ENCODE peak calls at places on chromosomes 11 and 22, in ten cellular contexts. One of them, this sample, is unnamed.

GRCh38 chr11:87081358-87081757 is 43.6 kb downstream of the TMEM135 start:
- DNase-seq in activated T-cell treated with anti-CD3 and anti-CD28 coated beads, Interleukin-2, amount 50 U/mL, for 48 hours: no peak
- DNase-seq in stimulated activated CD8-positive, alpha-beta memory T cell treated with anti-CD3 and anti-CD28 coated beads, Interleukin-7, amount 100 ng/mL, for 48 hours: no peak
- DNase-seq in M059J: no peak
- DNase-seq in thoracic aorta: no peak
- DNase-seq in mucosa of descending colon: no peak
- DNase-seq in body of pancreas: no peak
- DNase-seq in stimulated activated effector memory CD8-positive, alpha-beta T cell treated with anti-CD3 and anti-CD28 coated beads, Interleukin-12 subunit alpha, Interleukin-12 subunit beta, amount 100 ng/mL, for 72 hours: no peak
- DNase-seq in H54: no peak
- DNase-seq in stimulated activated CD4-positive, alpha-beta T cell treated with anti-CD3 and anti-CD28 coated beads, Interleukin-15, amount 100 ng/mL, for 48 hours: no peak
- DNase-seq in this sample: no peak

GRCh38 chr11:102727890-102728289 is 3.1 kb upstream of the MMP8 start:
- DNase-seq in activated T-cell treated with anti-CD3 and anti-CD28 coated beads, Interleukin-2, amount 50 U/mL, for 48 hours: no peak
- DNase-seq in stimulated activated CD8-positive, alpha-beta memory T cell treated with anti-CD3 and anti-CD28 coated beads, Interleukin-7, amount 100 ng/mL, for 48 hours: no peak
- DNase-seq in M059J: no peak
- DNase-seq in thoracic aorta: no peak
- DNase-seq in mucosa of descending colon: no peak
- DNase-seq in body of pancreas: no peak
- DNase-seq in stimulated activated effector memory CD8-positive, alpha-beta T cell treated with anti-CD3 and anti-CD28 coated beads, Interleukin-12 subunit alpha, Interleukin-12 subunit beta, amount 100 ng/mL, for 72 hours: no peak
- DNase-seq in H54: no peak
- DNase-seq in stimulated activated CD4-positive, alpha-beta T cell treated with anti-CD3 and anti-CD28 coated beads, Interleukin-15, amount 100 ng/mL, for 48 hours: no peak
- DNase-seq in this sample: no peak

GRCh38 chr11:76030286-76030685 is 176.0 kb downstream of the WNT11 start:
- DNase-seq in activated T-cell treated with anti-CD3 and anti-CD28 coated beads, Interleukin-2, amount 50 U/mL, for 48 hours: no peak
- DNase-seq in stimulated activated CD8-positive, alpha-beta memory T cell treated with anti-CD3 and anti-CD28 coated beads, Interleukin-7, amount 100 ng/mL, for 48 hours: no peak
- DNase-seq in M059J: peak
- DNase-seq in thoracic aorta: no peak
- DNase-seq in mucosa of descending colon: no peak
- DNase-seq in body of pancreas: no peak
- DNase-seq in stimulated activated effector memory CD8-positive, alpha-beta T cell treated with anti-CD3 and anti-CD28 coated beads, Interleukin-12 subunit alpha, Interleukin-12 subunit beta, amount 100 ng/mL, for 72 hours: no peak
- DNase-seq in H54: no peak
- DNase-seq in stimulated activated CD4-positive, alpha-beta T cell treated with anti-CD3 and anti-CD28 coated beads, Interleukin-15, amount 100 ng/mL, for 48 hours: no peak
- DNase-seq in this sample: no peak

GRCh38 chr11:58504232-58504631 is 3.7 kb downstream of the OR5B21 start:
- DNase-seq in activated T-cell treated with anti-CD3 and anti-CD28 coated beads, Interleukin-2, amount 50 U/mL, for 48 hours: no peak
- DNase-seq in stimulated activated CD8-positive, alpha-beta memory T cell treated with anti-CD3 and anti-CD28 coated beads, Interleukin-7, amount 100 ng/mL, for 48 hours: no peak
- DNase-seq in M059J: no peak
- DNase-seq in thoracic aorta: no peak
- DNase-seq in mucosa of descending colon: no peak
- DNase-seq in body of pancreas: no peak
- DNase-seq in stimulated activated effector memory CD8-positive, alpha-beta T cell treated with anti-CD3 and anti-CD28 coated beads, Interleukin-12 subunit alpha, Interleukin-12 subunit beta, amount 100 ng/mL, for 72 hours: no peak
- DNase-seq in H54: no peak
- DNase-seq in stimulated activated CD4-positive, alpha-beta T cell treated with anti-CD3 and anti-CD28 coated beads, Interleukin-15, amount 100 ng/mL, for 48 hours: no peak
- DNase-seq in this sample: no peak

GRCh38 chr11:57339305-57339704 is 1.2 kb downstream of the P2RX3 start:
- DNase-seq in activated T-cell treated with anti-CD3 and anti-CD28 coated beads, Interleukin-2, amount 50 U/mL, for 48 hours: no peak
- DNase-seq in stimulated activated CD8-positive, alpha-beta memory T cell treated with anti-CD3 and anti-CD28 coated beads, Interleukin-7, amount 100 ng/mL, for 48 hours: no peak
- DNase-seq in M059J: no peak
- DNase-seq in thoracic aorta: no peak
- DNase-seq in mucosa of descending colon: no peak
- DNase-seq in body of pancreas: no peak
- DNase-seq in stimulated activated effector memory CD8-positive, alpha-beta T cell treated with anti-CD3 and anti-CD28 coated beads, Interleukin-12 subunit alpha, Interleukin-12 subunit beta, amount 100 ng/mL, for 72 hours: no peak
- DNase-seq in H54: no peak
- DNase-seq in stimulated activated CD4-positive, alpha-beta T cell treated with anti-CD3 and anti-CD28 coated beads, Interleukin-15, amount 100 ng/mL, for 48 hours: no peak
- DNase-seq in this sample: no peak

GRCh38 chr22:16776088-16776487 is 49.1 kb downstream of the XKR3 start:
- DNase-seq in activated T-cell treated with anti-CD3 and anti-CD28 coated beads, Interleukin-2, amount 50 U/mL, for 48 hours: no peak
- DNase-seq in stimulated activated CD8-positive, alpha-beta memory T cell treated with anti-CD3 and anti-CD28 coated beads, Interleukin-7, amount 100 ng/mL, for 48 hours: no peak
- DNase-seq in M059J: no peak
- DNase-seq in thoracic aorta: no peak
- DNase-seq in mucosa of descending colon: no peak
- DNase-seq in body of pancreas: no peak
- DNase-seq in stimulated activated effector memory CD8-positive, alpha-beta T cell treated with anti-CD3 and anti-CD28 coated beads, Interleukin-12 subunit alpha, Interleukin-12 subunit beta, amount 100 ng/mL, for 72 hours: no peak
- DNase-seq in H54: no peak
- DNase-seq in stimulated activated CD4-positive, alpha-beta T cell treated with anti-CD3 and anti-CD28 coated beads, Interleukin-15, amount 100 ng/mL, for 48 hours: no peak
- DNase-seq in this sample: no peak

GRCh38 chr11:5618807-5619206 is 6.0 kb upstream of the TRIM34 start:
- DNase-seq in activated T-cell treated with anti-CD3 and anti-CD28 coated beads, Interleukin-2, amount 50 U/mL, for 48 hours: no peak
- DNase-seq in stimulated activated CD8-positive, alpha-beta memory T cell treated with anti-CD3 and anti-CD28 coated beads, Interleukin-7, amount 100 ng/mL, for 48 hours: no peak
- DNase-seq in M059J: peak
- DNase-seq in thoracic aorta: no peak
- DNase-seq in mucosa of descending colon: no peak
- DNase-seq in body of pancreas: no peak
- DNase-seq in stimulated activated effector memory CD8-positive, alpha-beta T cell treated with anti-CD3 and anti-CD28 coated beads, Interleukin-12 subunit alpha, Interleukin-12 subunit beta, amount 100 ng/mL, for 72 hours: no peak
- DNase-seq in H54: peak
- DNase-seq in stimulated activated CD4-positive, alpha-beta T cell treated with anti-CD3 and anti-CD28 coated beads, Interleukin-15, amount 100 ng/mL, for 48 hours: no peak
- DNase-seq in this sample: no peak

GRCh38 chr11:18769802-18770456 is 21.7 kb downstream of the PTPN5 start:
- DNase-seq in activated T-cell treated with anti-CD3 and anti-CD28 coated beads, Interleukin-2, amount 50 U/mL, for 48 hours: no peak
- DNase-seq in stimulated activated CD8-positive, alpha-beta memory T cell treated with anti-CD3 and anti-CD28 coated beads, Interleukin-7, amount 100 ng/mL, for 48 hours: no peak
- DNase-seq in M059J: no peak
- DNase-seq in thoracic aorta: no peak
- DNase-seq in mucosa of descending colon: peak
- DNase-seq in body of pancreas: no peak
- DNase-seq in stimulated activated effector memory CD8-positive, alpha-beta T cell treated with anti-CD3 and anti-CD28 coated beads, Interleukin-12 subunit alpha, Interleukin-12 subunit beta, amount 100 ng/mL, for 72 hours: no peak
- DNase-seq in H54: no peak
- DNase-seq in stimulated activated CD4-positive, alpha-beta T cell treated with anti-CD3 and anti-CD28 coated beads, Interleukin-15, amount 100 ng/mL, for 48 hours: no peak
- DNase-seq in this sample: no peak

GRCh38 chr11:117828641-117829368 is 4.3 kb upstream of the FXYD2 start:
- DNase-seq in activated T-cell treated with anti-CD3 and anti-CD28 coated beads, Interleukin-2, amount 50 U/mL, for 48 hours: peak
- DNase-seq in stimulated activated CD8-positive, alpha-beta memory T cell treated with anti-CD3 and anti-CD28 coated beads, Interleukin-7, amount 100 ng/mL, for 48 hours: peak
- DNase-seq in M059J: peak
- DNase-seq in thoracic aorta: peak
- DNase-seq in mucosa of descending colon: peak
- DNase-seq in body of pancreas: peak
- DNase-seq in stimulated activated effector memory CD8-positive, alpha-beta T cell treated with anti-CD3 and anti-CD28 coated beads, Interleukin-12 subunit alpha, Interleukin-12 subunit beta, amount 100 ng/mL, for 72 hours: peak
- DNase-seq in H54: no peak
- DNase-seq in stimulated activated CD4-positive, alpha-beta T cell treated with anti-CD3 and anti-CD28 coated beads, Interleukin-15, amount 100 ng/mL, for 48 hours: peak
- DNase-seq in this sample: peak

GRCh38 chr11:11973361-11973800 is 35.0 kb downstream of the DKK3 start:
- DNase-seq in activated T-cell treated with anti-CD3 and anti-CD28 coated beads, Interleukin-2, amount 50 U/mL, for 48 hours: no peak
- DNase-seq in stimulated activated CD8-positive, alpha-beta memory T cell treated with anti-CD3 and anti-CD28 coated beads, Interleukin-7, amount 100 ng/mL, for 48 hours: no peak
- DNase-seq in M059J: peak
- DNase-seq in thoracic aorta: peak
- DNase-seq in mucosa of descending colon: no peak
- DNase-seq in body of pancreas: peak
- DNase-seq in stimulated activated effector memory CD8-positive, alpha-beta T cell treated with anti-CD3 and anti-CD28 coated beads, Interleukin-12 subunit alpha, Interleukin-12 subunit beta, amount 100 ng/mL, for 72 hours: no peak
- DNase-seq in H54: no peak
- DNase-seq in stimulated activated CD4-positive, alpha-beta T cell treated with anti-CD3 and anti-CD28 coated beads, Interleukin-15, amount 100 ng/mL, for 48 hours: no peak
- DNase-seq in this sample: no peak